ENCODE peak calls at places on chromosome 6, in five cellular contexts. V, I, E, R and U are unnamed samples.
A peak's percentile ranks its signal among the peaks of the same experiment; 100 is the strongest.

GRCh38 chr6:56787209-56787608 is 144.5 kb upstream of the DST start:
- DNase-seq in V (no peak), E (no peak), R (no peak), I (no peak), U (no peak)

GRCh38 chr6:142947702-142948480 is 2.9 kb upstream of the HIVEP2 start:
- DNase-seq in E (no peak), R (peak; percentile 65), V (no peak), I (no peak), U (no peak)

GRCh38 chr6:136526196-136526930 is 23.9 kb downstream of the MAP7 start:
- DNase-seq in E (peak; percentile 31), V (no peak), I (peak; percentile 6), R (peak; percentile 72), U (no peak)

GRCh38 chr6:41214559-41215238 is 13.4 kb upstream of the TREML4 start:
- DNase-seq in E (no peak), R (no peak), V (no peak), I (peak; percentile 25), U (no peak)

GRCh38 chr6:82612475-82612874 is 248.9 kb downstream of the TPBG start:
- DNase-seq in V (no peak), I (no peak), R (no peak), E (no peak), U (no peak)

GRCh38 chr6:170048615-170049256 is 242.1 kb downstream of the DLL1 start:
- DNase-seq in E (peak; percentile 30), I (no peak), V (peak; percentile 63), R (no peak), U (no peak)

GRCh38 chr6:128808856-128809255 is 74.1 kb upstream of the LAMA2 start:
- DNase-seq in E (no peak), V (no peak), R (no peak), I (no peak), U (no peak)

GRCh38 chr6:12291785-12292604 is 1.8 kb downstream of the EDN1 start:
- DNase-seq in E (no peak), V (peak; percentile 47), I (peak; percentile 73), R (no peak), U (no peak)

GRCh38 chr6:34155471-34156300 is 9.8 kb upstream of the GRM4 start:
- DNase-seq in E (no peak), V (no peak), I (no peak), R (no peak), U (no peak)

GRCh38 chr6:76495909-76496308 is 423.4 kb upstream of the IMPG1 start:
- DNase-seq in V (no peak), E (no peak), R (no peak), I (no peak), U (no peak)

GRCh38 chr6:45741437-45742166 is 274.1 kb downstream of the CLIC5 start:
- DNase-seq in R (no peak), I (no peak), E (no peak), V (peak; percentile 20), U (no peak)

GRCh38 chr6:143755301-143755744 is 77.6 kb downstream of the PHACTR2 start:
- DNase-seq in I (no peak), R (no peak), E (no peak), V (no peak), U (no peak)

GRCh38 chr6:84033523-84034451 is at the start of gene MRAP2:
- DNase-seq in I (no peak), R (peak; percentile 4), V (peak; percentile 50), E (peak; percentile 14), U (no peak)

GRCh38 chr6:44725070-44725469 is 337.6 kb downstream of the CDC5L start:
- DNase-seq in E (no peak), I (no peak), V (no peak), R (no peak), U (no peak)

GRCh38 chr6:4313044-4313686 is 177.8 kb upstream of the ECI2 start:
- DNase-seq in I (no peak), V (peak; percentile 70), E (no peak), R (no peak), U (no peak)

GRCh38 chr6:27541212-27541931 is 68.5 kb upstream of the ZNF184 start:
- DNase-seq in I (peak; percentile 56), R (no peak), V (no peak), E (no peak), U (no peak)

GRCh38 chr6:15480546-15480945 is 182.3 kb downstream of the DTNBP1 start:
- DNase-seq in E (no peak), R (no peak), I (no peak), V (no peak), U (no peak)

GRCh38 chr6:67544851-67545452 is 1090.1 kb upstream of the ADGRB3 start:
- DNase-seq in E (no peak), I (no peak), V (no peak), R (no peak), U (no peak)

GRCh38 chr6:139932671-139933070 is 558.2 kb upstream of the CITED2 start:
- DNase-seq in V (no peak), I (no peak), E (no peak), R (no peak), U (no peak)

GRCh38 chr6:160697826-160698225 is 4.2 kb upstream of the PLG start:
- DNase-seq in E (no peak), R (no peak), V (no peak), I (no peak), U (no peak)

GRCh38 chr6:117168296-117169059 is 96.9 kb upstream of the VGLL2 start:
- DNase-seq in R (no peak), I (no peak), V (no peak), E (no peak), U (no peak)

GRCh38 chr6:149895702-149896310 is 2.1 kb downstream of the RAET1E start:
- DNase-seq in R (peak; percentile 44), V (no peak), I (no peak), E (no peak), U (no peak)

GRCh38 chr6:84707161-84707560 is 57.2 kb downstream of the TBX18 start:
- DNase-seq in I (no peak), E (no peak), R (no peak), V (no peak), U (no peak)

GRCh38 chr6:38378801-38379200 is 260.9 kb downstream of the BTBD9 start:
- DNase-seq in R (no peak), V (no peak), E (no peak), I (no peak), U (no peak)

GRCh38 chr6:99779631-99780555 is 173.3 kb downstream of the PRDM13 start:
- DNase-seq in I (no peak), R (no peak), E (no peak), V (no peak), U (no peak)

GRCh38 chr6:39576556-39577303 is 148.5 kb downstream of the KIF6 start:
- DNase-seq in R (no peak), V (no peak), E (no peak), I (no peak), U (no peak)

GRCh38 chr6:139402935-139403386 is 28.5 kb upstream of the CITED2 start:
- DNase-seq in E (no peak), I (no peak), R (no peak), V (no peak), U (no peak)

GRCh38 chr6:36493859-36494258 is 51.1 kb downstream of the KCTD20 start:
- DNase-seq in R (no peak), E (no peak), I (peak; percentile 88), V (no peak), U (no peak)

GRCh38 chr6:12001004-12001705 is 11.0 kb upstream of the HIVEP1 start:
- DNase-seq in V (no peak), E (peak; percentile 44), R (no peak), I (peak; percentile 84), U (no peak)

GRCh38 chr6:2768696-2769095 is 3.5 kb downstream of the WRNIP1 start:
- DNase-seq in I (no peak), E (no peak), R (no peak), V (no peak), U (no peak)
- H3K27ac ChIP-seq in I (no peak overlapping the region), E (no peak overlapping the region), R (no peak overlapping the region), V (no peak overlapping the region), U (no peak overlapping the region)

DNA sequence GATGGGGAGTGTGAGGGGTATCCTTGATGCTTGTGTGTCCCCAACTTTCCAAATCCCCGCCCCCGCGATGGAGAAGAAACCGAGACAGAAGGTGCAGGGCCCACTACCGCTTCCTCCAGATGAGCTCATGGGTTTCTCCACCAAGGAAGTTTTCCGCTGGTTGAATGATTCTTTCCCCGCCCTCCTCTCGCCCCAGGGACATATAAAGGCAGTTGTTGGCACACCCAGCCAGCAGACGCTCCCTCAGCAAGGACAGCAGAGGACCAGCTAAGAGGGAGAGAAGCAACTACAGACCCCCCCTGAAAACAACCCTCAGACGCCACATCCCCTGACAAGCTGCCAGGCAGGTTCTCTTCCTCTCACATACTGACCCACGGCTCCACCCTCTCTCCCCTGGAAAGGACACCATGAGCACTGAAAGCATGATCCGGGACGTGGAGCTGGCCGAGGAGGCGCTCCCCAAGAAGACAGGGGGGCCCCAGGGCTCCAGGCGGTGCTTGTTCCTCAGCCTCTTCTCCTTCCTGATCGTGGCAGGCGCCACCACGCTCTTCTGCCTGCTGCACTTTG is at the start of gene TNF:
- DNase-seq in E (peak; percentile 36), R (peak; percentile 91), I (no peak), V (peak; percentile 68), U (no peak)
- H3K4me3 ChIP-seq in E (no peak within 1 kb of the TSS), R (peak within 1 kb of the TSS; percentile 99), I (no peak within 1 kb of the TSS), V (peak within 1 kb of the TSS; percentile 12), U (peak within 1 kb of the TSS; percentile 38)

GRCh38 chr6:166752928-166753721 is 126.1 kb upstream of the RPS6KA2 start:
- DNase-seq in R (no peak), V (no peak), E (no peak), I (no peak), U (no peak)
- H3K4me1 ChIP-seq in R (peaks cover 5% of the 10 kb centered on the region), V (no peaks in the 10 kb centered on the region), E (no peaks in the 10 kb centered on the region), I (no peaks in the 10 kb centered on the region), U (no peaks in the 10 kb centered on the region)

DNA sequence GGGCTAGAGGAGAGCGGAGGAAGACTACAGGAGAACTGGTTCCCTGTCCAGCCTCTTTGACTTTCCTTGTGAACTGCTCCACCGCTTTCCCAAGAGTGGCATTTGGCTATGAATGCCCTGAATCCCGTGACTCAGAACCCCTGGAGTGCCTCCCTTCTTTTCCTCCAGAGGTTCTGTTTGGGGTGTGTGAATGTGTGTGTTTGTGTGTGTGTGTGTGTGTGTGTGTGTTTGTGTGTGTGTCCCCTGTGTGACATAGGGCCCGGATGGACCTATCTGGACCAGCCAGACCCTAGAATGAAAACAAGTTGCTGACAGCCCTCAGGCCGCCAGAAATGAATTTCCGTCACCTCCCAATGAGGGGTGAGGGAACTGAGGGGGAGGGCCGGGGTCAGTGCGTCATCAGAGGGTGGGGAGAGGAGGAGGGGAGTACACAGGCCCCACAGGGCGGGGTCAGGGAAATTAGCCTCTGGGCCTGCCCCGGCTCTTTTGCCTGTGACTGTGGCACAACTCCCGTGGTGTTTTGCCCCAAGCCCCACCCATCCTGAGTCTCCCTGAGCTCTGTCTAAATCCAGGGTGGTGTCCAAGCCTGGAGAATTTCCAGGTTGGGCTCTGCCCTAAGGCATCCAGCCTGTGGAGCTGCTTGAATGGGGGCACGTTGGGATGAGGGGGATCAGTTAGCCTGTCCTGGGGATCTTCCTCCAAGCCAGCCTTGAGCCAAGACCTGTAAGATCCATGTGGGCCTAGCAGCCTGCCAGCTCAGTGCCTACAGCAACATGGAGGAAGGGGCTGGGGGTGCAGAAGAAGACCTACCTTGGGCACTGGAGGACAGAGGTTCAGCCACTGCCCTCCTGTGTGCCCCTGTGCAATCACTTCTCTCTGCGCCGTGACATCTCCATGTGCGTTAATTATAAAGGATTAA is 15.2 kb upstream of the MRPS18A start:
- DNase-seq in E (peak; percentile 88), R (peak; percentile 49), I (peak; percentile 93), V (peak; percentile 93), U (peak; percentile 63)
- H3K27ac ChIP-seq in E (peak overlapping the region; percentile 88), R (no peak overlapping the region), I (no peak overlapping the region), V (peak overlapping the region; percentile 72), U (peak overlapping the region; percentile 62)